ENCODE peak calls at places on chromosomes 4 and X, in nine cellular contexts. W is transverse colon, A is upper lobe of left lung, D is SK-N-SH, Z is GM23338, Q is HCT116, N is stomach, J is GM12878, H is HepG2. Y is an unnamed sample.

GRCh38 chrX:53383376-53384087 is 38.9 kb downstream of the SMC1A start:
- DNase-seq in Z (no peak), N (no peak), H (peak), J (no peak), W (no peak), Q (no peak), A (no peak), D (no peak), Y (no peak)

GRCh38 chr4:153651961-153652784 is 31.9 kb upstream of the TLR2 start:
- DNase-seq in W (no peak), A (peak), N (no peak), Z (no peak), Q (no peak), H (no peak), J (no peak), D (no peak), Y (no peak)

GRCh38 chr4:27293831-27294230 is 433.2 kb downstream of the STIM2 start:
- DNase-seq in J (no peak), A (no peak), Z (no peak), D (no peak), Q (no peak), N (no peak), H (no peak), W (no peak), Y (no peak)

GRCh38 chrX:17923546-17923945 is 62.4 kb upstream of the RAI2 start:
- DNase-seq in J (no peak), N (no peak), W (no peak), Q (no peak), H (no peak), A (no peak), Z (peak), D (peak), Y (no peak)

GRCh38 chrX:31499120-31499519 is 427.3 kb upstream of the FTHL17 start:
- DNase-seq in N (no peak), H (no peak), Q (no peak), J (no peak), A (no peak), Z (no peak), W (no peak), D (no peak), Y (no peak)

GRCh38 chr4:30755306-30755705 is 35.1 kb downstream of the PCDH7 start:
- DNase-seq in W (no peak), N (no peak), Q (no peak), A (no peak), Z (no peak), H (no peak), J (no peak), D (no peak), Y (no peak)

GRCh38 chrX:107731831-107732502 is 43.6 kb downstream of the TSC22D3 start:
- DNase-seq in Q (peak), N (peak), J (no peak), H (no peak), Z (peak), A (peak), D (peak), W (peak), Y (peak)

GRCh38 chr4:90127223-90127705 is at the start of gene CCSER1:
- DNase-seq in W (peak), A (peak), Z (peak), Q (peak), H (no peak), D (peak), N (peak), J (no peak), Y (peak)

GRCh38 chr4:1751919-1752283 is 30.6 kb downstream of the TACC3 start:
- DNase-seq in W (no peak), Z (no peak), N (no peak), D (no peak), Q (no peak), H (peak), A (peak), J (no peak), Y (no peak)

GRCh38 chrX:124405868-124406267 is 59.5 kb downstream of the SH2D1A start:
- DNase-seq in N (no peak), Z (no peak), A (no peak), Q (no peak), H (no peak), J (no peak), W (no peak), D (no peak), Y (no peak)

GRCh38 chrX:112734250-112734649 is 54.5 kb upstream of the LHFPL1 start:
- DNase-seq in J (no peak), H (no peak), W (no peak), Q (no peak), D (no peak), Z (peak), A (no peak), N (no peak), Y (no peak)

GRCh38 chr4:84167579-84167978 is 331.5 kb downstream of the NKX6-1 start:
- DNase-seq in N (no peak), D (no peak), Z (peak), W (no peak), A (no peak), H (peak), J (no peak), Q (no peak), Y (no peak)

GRCh38 chrX:115017455-115017854 is at the start of gene IL13RA2:
- DNase-seq in Q (no peak), H (no peak), J (no peak), Z (peak), D (peak), A (no peak), W (no peak), N (no peak), Y (no peak)

GRCh38 chr4:103086565-103086964 is 10.0 kb upstream of the SLC9B2 start:
- DNase-seq in Z (no peak), H (no peak), D (no peak), A (no peak), J (no peak), W (no peak), Q (no peak), N (no peak), Y (no peak)

GRCh38 chrX:55714111-55714510 is 3.4 kb upstream of the RRAGB start:
- DNase-seq in N (no peak), Q (no peak), D (no peak), J (no peak), W (no peak), H (no peak), Z (no peak), A (no peak), Y (no peak)

GRCh38 chrX:5388087-5388486 is 840.6 kb downstream of the NLGN4X start:
- DNase-seq in A (no peak), D (no peak), W (no peak), Q (no peak), H (no peak), N (no peak), J (no peak), Z (no peak), Y (no peak)

GRCh38 chr4:85953651-85954018 is 406.2 kb downstream of the MAPK10 start:
- DNase-seq in W (no peak), J (no peak), Z (no peak), D (no peak), Q (peak), A (no peak), N (no peak), H (no peak), Y (no peak)

GRCh38 chrX:150767045-150767395 is 73.8 kb downstream of the MTMR1 start:
- DNase-seq in Q (no peak), A (no peak), N (peak), J (no peak), H (no peak), D (no peak), W (no peak), Z (no peak), Y (no peak)

GRCh38 chrX:69501433-69501832 is 2.7 kb upstream of the NALF2 start:
- DNase-seq in Z (peak), D (no peak), Q (peak), H (peak), W (no peak), N (peak), J (no peak), A (no peak), Y (no peak)

GRCh38 chrX:56226980-56227379 is 5.2 kb upstream of the KLF8 start:
- DNase-seq in J (no peak), Q (no peak), A (no peak), N (no peak), D (no peak), H (no peak), W (no peak), Z (no peak), Y (no peak)

GRCh38 chr4:148442830-148443549 is 776 bp upstream of the NR3C2 start:
- DNase-seq in H (no peak), W (peak), N (no peak), Q (no peak), D (peak), J (no peak), A (no peak), Z (no peak), Y (no peak)

GRCh38 chr4:150235795-150236385 is 157.6 kb downstream of the DCLK2 start:
- DNase-seq in D (no peak), N (no peak), A (no peak), Z (no peak), J (no peak), Q (no peak), H (no peak), W (no peak), Y (no peak)

GRCh38 chr4:16754104-16754503 is 144.3 kb downstream of the LDB2 start:
- DNase-seq in Q (no peak), A (no peak), N (no peak), J (no peak), W (no peak), H (no peak), D (no peak), Z (no peak), Y (no peak)

GRCh38 chrX:111955916-111956315 is 79.9 kb downstream of the TRPC5OS start:
- DNase-seq in D (no peak), Z (no peak), Q (no peak), N (no peak), W (no peak), J (no peak), H (no peak), A (no peak), Y (no peak)

GRCh38 chr4:94766856-94767255 is 9.1 kb downstream of the BMPR1B start:
- DNase-seq in Z (no peak), Q (no peak), D (no peak), J (no peak), N (no peak), W (no peak), H (no peak), A (no peak), Y (no peak)

GRCh38 chr4:94764069-94764468 is 6.3 kb downstream of the BMPR1B start:
- DNase-seq in N (no peak), W (no peak), J (no peak), Z (no peak), H (no peak), A (no peak), D (no peak), Q (no peak), Y (no peak)

GRCh38 chr4:94765653-94766052 is 7.9 kb downstream of the BMPR1B start:
- DNase-seq in N (no peak), J (no peak), D (no peak), Z (no peak), H (no peak), W (no peak), A (no peak), Q (no peak), Y (no peak)

GRCh38 chr4:94765174-94765573 is 7.4 kb downstream of the BMPR1B start:
- DNase-seq in A (no peak), N (no peak), W (no peak), Q (no peak), H (no peak), J (no peak), Z (no peak), D (no peak), Y (no peak)

GRCh38 chr4:94767446-94767845 is 9.7 kb downstream of the BMPR1B start:
- DNase-seq in D (no peak), Q (no peak), H (no peak), W (no peak), J (no peak), Z (no peak), N (no peak), A (no peak), Y (no peak)
- TF ChIP-seq POLR2AphosphoS5 in D (no peak), Q (no peak), H (no peak), W (no peak), J (no peak), Z (no peak), N (no peak), A (no peak), Y (no peak)

GRCh38 chr4:144685916-144686315 is 40.0 kb downstream of the HHIP start:
- DNase-seq in H (no peak), Q (no peak), D (no peak), W (no peak), Z (no peak), N (no peak), A (no peak), J (no peak), Y (no peak)
- TF ChIP-seq POLR2AphosphoS5 in H (no peak), Q (no peak), D (no peak), W (no peak), Z (no peak), N (peak), A (no peak), J (no peak), Y (no peak)

GRCh38 chrX:1239681-1240142 is 27.3 kb upstream of the CRLF2 start:
- DNase-seq in Z (no peak), H (no peak), A (peak), Q (no peak), N (peak), D (no peak), J (peak), W (peak), Y (peak)
- TF ChIP-seq POLR2AphosphoS5 in Z (no peak), H (no peak), A (peak), Q (no peak), N (no peak), D (no peak), J (no peak), W (no peak), Y (no peak)

GRCh38 chr4:66872696-66873095 is 672.6 kb downstream of the CENPC start:
- DNase-seq in N (no peak), J (no peak), Z (no peak), A (no peak), W (no peak), H (no peak), D (no peak), Q (no peak), Y (no peak)
- TF ChIP-seq POLR2AphosphoS5 in N (no peak), J (no peak), Z (no peak), A (no peak), W (no peak), H (no peak), D (no peak), Q (no peak), Y (no peak)

GRCh38 chr4:57163530-57164459 is 53.6 kb upstream of the IGFBP7 start:
- DNase-seq in H (peak), A (peak), N (peak), D (peak), Z (peak), J (peak), W (peak), Q (peak), Y (peak)
- TF ChIP-seq POLR2AphosphoS5 in H (no peak), A (no peak), N (peak), D (no peak), Z (no peak), J (no peak), W (no peak), Q (no peak), Y (peak)

DNA sequence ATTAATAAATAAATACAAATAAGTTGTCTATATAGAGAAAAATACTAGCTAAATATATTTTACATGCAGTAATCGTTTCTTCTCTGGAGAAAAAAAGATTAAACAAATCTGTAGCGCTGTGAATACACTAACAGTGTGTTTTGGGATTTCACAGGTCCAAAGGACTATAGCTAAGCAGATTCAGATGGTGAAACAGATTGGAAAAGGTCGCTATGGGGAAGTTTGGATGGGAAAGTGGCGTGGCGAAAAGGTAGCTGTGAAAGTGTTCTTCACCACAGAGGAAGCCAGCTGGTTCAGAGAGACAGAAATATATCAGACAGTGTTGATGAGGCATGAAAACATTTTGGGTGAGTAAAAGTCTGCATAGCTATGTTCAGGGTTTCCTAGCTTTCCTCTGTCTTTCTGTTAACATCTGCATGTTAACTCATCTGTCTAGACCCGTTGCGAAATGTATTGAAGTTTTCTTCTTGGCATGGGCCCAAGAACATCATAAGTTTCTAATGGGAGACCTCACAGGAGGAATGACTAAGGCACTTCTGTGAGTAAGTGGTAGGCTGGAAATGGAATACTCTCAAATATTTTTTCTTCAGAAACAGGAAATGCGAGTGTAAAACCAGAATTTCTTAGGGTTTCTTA is 372.1 kb downstream of the BMPR1B start:
- DNase-seq in A (peak), H (no peak), W (no peak), J (no peak), D (no peak), Q (peak), Z (no peak), N (no peak), Y (peak)
- TF ChIP-seq POLR2AphosphoS5 in A (no peak), H (no peak), W (peak), J (no peak), D (peak), Q (peak), Z (no peak), N (peak), Y (peak)

GRCh38 chr4:26083987-26084386 is 170.0 kb downstream of the SMIM20 start:
- DNase-seq in H (no peak), Q (peak), J (peak), W (no peak), Z (no peak), D (no peak), N (no peak), A (peak), Y (peak)
- TF ChIP-seq POLR2AphosphoS5 in H (no peak), Q (no peak), J (no peak), W (peak), Z (no peak), D (peak), N (peak), A (peak), Y (peak)

DNA sequence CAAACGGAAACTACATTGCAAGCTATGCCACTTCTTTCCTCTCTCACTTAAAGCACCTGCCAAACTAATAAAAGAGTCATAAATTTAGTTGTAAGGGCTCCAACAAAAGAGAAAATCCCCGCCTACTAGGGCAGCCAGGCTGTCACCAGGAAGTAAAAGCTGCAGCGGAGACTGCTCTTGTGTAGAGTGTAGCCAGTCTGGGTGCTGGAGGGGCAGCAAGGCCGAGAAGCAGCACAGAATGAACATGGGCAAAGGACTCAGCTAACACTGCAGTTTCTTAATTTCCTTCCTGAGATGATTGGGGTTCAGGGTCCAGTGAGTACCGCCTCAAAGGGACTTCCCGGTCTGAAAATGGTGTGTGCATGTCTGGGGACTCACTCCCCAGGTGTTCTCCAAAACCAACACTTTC is 89.4 kb upstream of the MAML3 start:
- DNase-seq in A (peak), Q (no peak), W (peak), D (no peak), Z (no peak), H (no peak), J (peak), N (peak), Y (peak)
- TF ChIP-seq POLR2AphosphoS5 in A (no peak), Q (no peak), W (peak), D (no peak), Z (no peak), H (no peak), J (no peak), N (peak), Y (peak)

GRCh38 chr4:25861422-25861926 is 1.3 kb downstream of the SEL1L3 start:
- DNase-seq in Q (no peak), J (no peak), D (no peak), N (no peak), Z (no peak), W (no peak), H (no peak), A (no peak), Y (no peak)

GRCh38 chr4:25860586-25861421 is 2.0 kb downstream of the SEL1L3 start:
- DNase-seq in W (peak), H (no peak), Q (no peak), A (peak), D (no peak), Z (no peak), J (no peak), N (peak), Y (no peak)

GRCh38 chr4:25863347-25863784 is 578 bp upstream of the SEL1L3 start:
- DNase-seq in W (peak), N (peak), Q (no peak), A (peak), J (no peak), Z (peak), D (peak), H (no peak), Y (no peak)

GRCh38 chr4:25862411-25863346 is at the start of gene SEL1L3:
- DNase-seq in J (no peak), Z (peak), N (peak), W (peak), H (no peak), Q (no peak), D (peak), A (peak), Y (peak)

DNA sequence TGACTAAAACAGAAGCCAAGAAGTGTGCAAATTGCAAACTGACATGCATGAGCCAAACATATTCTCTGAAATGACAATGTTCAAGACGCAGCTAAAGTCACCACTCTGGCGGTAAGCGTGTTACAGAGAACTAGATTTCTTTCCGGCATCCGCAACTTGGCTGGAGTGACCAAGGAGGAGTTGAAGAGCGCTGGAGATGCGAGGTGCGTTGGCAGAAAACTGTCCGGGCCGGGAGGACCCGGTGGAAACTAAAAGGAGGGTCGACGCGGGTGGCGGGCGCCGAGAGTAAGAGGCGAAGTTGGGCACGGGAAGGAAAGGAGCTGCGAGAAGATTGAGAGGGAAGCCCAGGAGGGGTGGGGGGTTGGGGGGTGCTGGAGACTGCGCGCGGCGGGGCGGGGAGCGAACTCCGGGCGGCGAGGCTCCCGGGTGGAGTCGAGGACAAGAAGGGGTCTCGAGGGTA is 807 bp downstream of the SEL1L3 start:
- DNase-seq in A (peak), J (no peak), H (no peak), Z (peak), Q (no peak), W (peak), N (no peak), D (no peak), Y (peak)
- TF ChIP-seq POLR2AphosphoS5 in A (no peak), J (no peak), H (no peak), Z (no peak), Q (no peak), W (peak), N (peak), D (no peak), Y (no peak)

GRCh38 chrX:21934414-21934813 is 6.1 kb upstream of the SMS start:
- DNase-seq in W (no peak), Z (no peak), Q (no peak), N (no peak), H (no peak), J (no peak), A (no peak), D (no peak), Y (no peak)

GRCh38 chrX:21944136-21944615 is 3.7 kb downstream of the SMS start:
- DNase-seq in N (no peak), A (no peak), W (no peak), Q (no peak), J (no peak), Z (peak), D (no peak), H (no peak), Y (no peak)

GRCh38 chrX:21943460-21944135 is 3.1 kb downstream of the SMS start:
- DNase-seq in Q (peak), D (no peak), H (no peak), N (no peak), W (no peak), A (no peak), J (no peak), Z (no peak), Y (no peak)

DNA sequence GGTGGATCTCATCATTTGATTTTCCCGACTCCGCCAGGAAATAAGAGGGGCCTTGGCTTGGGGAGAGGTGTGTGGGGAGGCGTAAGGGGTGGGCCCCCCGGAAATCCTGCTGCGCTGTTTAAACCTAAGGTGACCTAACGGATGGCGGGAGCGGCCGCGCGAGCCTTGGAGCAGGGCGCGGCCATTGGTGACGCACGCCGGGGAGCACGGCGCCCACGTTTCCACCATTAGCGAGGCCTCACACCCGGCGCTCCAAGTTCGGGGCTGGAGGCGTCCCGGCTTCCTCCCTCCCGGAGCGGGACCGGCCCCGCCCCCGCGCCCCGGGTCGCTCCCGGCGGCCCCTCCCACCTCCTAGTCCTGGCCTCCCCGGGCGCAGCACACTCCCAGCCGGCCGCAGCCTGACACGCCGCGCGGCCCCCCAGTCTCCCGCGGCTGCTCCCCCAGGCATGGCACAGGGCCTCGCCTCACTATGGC is at the start of gene SMS:
- DNase-seq in W (peak), A (peak), Q (no peak), Z (peak), D (peak), H (peak), J (no peak), N (peak), Y (peak)
- TF ChIP-seq POLR2AphosphoS5 in W (peak), A (peak), Q (peak), Z (peak), D (peak), H (no peak), J (no peak), N (peak), Y (peak)

Y was measured in prostate gland.